ENCODE peak calls at places on chromosomes 7 and 10, in five cellular contexts. One of them, this sample, is unnamed.

GRCh38 chr7:127983804-127984332 is 47.4 kb downstream of the LRRC4 start:
- DNase-seq in amniotic epithelial cell: peak; percentile 15
- DNase-seq in mesothelial cell of epicardium: no peak
- DNase-seq in AG08395: no peak
- DNase-seq in myocyte: peak; percentile 52
- DNase-seq in this sample: no peak

GRCh38 chr7:13908667-13909382 is 80.6 kb downstream of the ETV1 start:
- DNase-seq in mesothelial cell of epicardium: no peak
- DNase-seq in AG08395: no peak
- DNase-seq in myocyte: no peak
- DNase-seq in amniotic epithelial cell: no peak
- DNase-seq in this sample: no peak

GRCh38 chr7:87448427-87448826 is 27.1 kb downstream of the ABCB4 start:
- DNase-seq in amniotic epithelial cell: no peak
- DNase-seq in myocyte: no peak
- DNase-seq in mesothelial cell of epicardium: no peak
- DNase-seq in AG08395: no peak
- DNase-seq in this sample: no peak

GRCh38 chr10:80204193-80204714 is 1.1 kb downstream of the ANXA11 start:
- DNase-seq in mesothelial cell of epicardium: no peak
- DNase-seq in amniotic epithelial cell: no peak
- DNase-seq in myocyte: peak; percentile 63
- DNase-seq in AG08395: no peak
- DNase-seq in this sample: no peak

GRCh38 chr7:28083159-28083997 is 97.2 kb downstream of the JAZF1 start:
- DNase-seq in AG08395: peak; percentile 58
- DNase-seq in myocyte: no peak
- DNase-seq in amniotic epithelial cell: peak; percentile 95
- DNase-seq in mesothelial cell of epicardium: no peak
- DNase-seq in this sample: peak; percentile 66

GRCh38 chr7:20290505-20291111 is 40.1 kb upstream of the ITGB8 start:
- DNase-seq in AG08395: no peak
- DNase-seq in mesothelial cell of epicardium: no peak
- DNase-seq in amniotic epithelial cell: no peak
- DNase-seq in myocyte: no peak
- DNase-seq in this sample: no peak

GRCh38 chr7:5754981-5755599 is 26.4 kb downstream of the RNF216 start:
- DNase-seq in myocyte: no peak
- DNase-seq in mesothelial cell of epicardium: no peak
- DNase-seq in AG08395: no peak
- DNase-seq in amniotic epithelial cell: no peak
- DNase-seq in this sample: no peak

GRCh38 chr7:100515072-100515532 is 23.9 kb upstream of the AGFG2 start:
- DNase-seq in myocyte: peak; percentile 52
- DNase-seq in amniotic epithelial cell: peak; percentile 63
- DNase-seq in mesothelial cell of epicardium: no peak
- DNase-seq in AG08395: peak; percentile 72
- DNase-seq in this sample: no peak

GRCh38 chr7:77202544-77202976 is 2.9 kb upstream of the FGL2 start:
- DNase-seq in myocyte: peak; percentile 88
- DNase-seq in amniotic epithelial cell: no peak
- DNase-seq in mesothelial cell of epicardium: no peak
- DNase-seq in AG08395: no peak
- DNase-seq in this sample: no peak

GRCh38 chr10:104309980-104310978 is 28.0 kb downstream of the ITPRIP start:
- DNase-seq in mesothelial cell of epicardium: no peak
- DNase-seq in myocyte: peak; percentile 98
- DNase-seq in AG08395: peak; percentile 93
- DNase-seq in amniotic epithelial cell: no peak
- DNase-seq in this sample: no peak

GRCh38 chr7:28358423-28358868 is 53.9 kb upstream of the CREB5 start:
- DNase-seq in amniotic epithelial cell: peak; percentile 88
- DNase-seq in myocyte: peak; percentile 100
- DNase-seq in mesothelial cell of epicardium: no peak
- DNase-seq in AG08395: peak; percentile 92
- DNase-seq in this sample: peak; percentile 89

GRCh38 chr7:155882596-155882995 is 70.3 kb upstream of the SHH start:
- DNase-seq in mesothelial cell of epicardium: no peak
- DNase-seq in amniotic epithelial cell: no peak
- DNase-seq in AG08395: no peak
- DNase-seq in myocyte: no peak
- DNase-seq in this sample: no peak

GRCh38 chr10:123270221-123270620 is 116.0 kb downstream of the BUB3 start:
- DNase-seq in myocyte: peak; percentile 95
- DNase-seq in amniotic epithelial cell: peak; percentile 23
- DNase-seq in AG08395: peak; percentile 76
- DNase-seq in mesothelial cell of epicardium: no peak
- DNase-seq in this sample: peak; percentile 23

GRCh38 chr7:23334482-23335056 is 35.4 kb downstream of the MALSU1 start:
- DNase-seq in mesothelial cell of epicardium: peak; percentile 46
- DNase-seq in amniotic epithelial cell: peak; percentile 95
- DNase-seq in myocyte: peak; percentile 80
- DNase-seq in AG08395: peak; percentile 88
- DNase-seq in this sample: peak; percentile 89

GRCh38 chr7:138248609-138249008 is 172.3 kb downstream of the AKR1D1 start:
- DNase-seq in myocyte: no peak
- DNase-seq in AG08395: no peak
- DNase-seq in amniotic epithelial cell: no peak
- DNase-seq in mesothelial cell of epicardium: no peak
- DNase-seq in this sample: no peak

GRCh38 chr7:139767561-139767982 is 10.2 kb downstream of the HIPK2 start:
- DNase-seq in AG08395: no peak
- DNase-seq in myocyte: peak; percentile 41
- DNase-seq in amniotic epithelial cell: no peak
- DNase-seq in mesothelial cell of epicardium: no peak
- DNase-seq in this sample: no peak

GRCh38 chr10:70773461-70773860 is 11.7 kb downstream of the TBATA start:
- DNase-seq in myocyte: no peak
- DNase-seq in mesothelial cell of epicardium: peak; percentile 29
- DNase-seq in amniotic epithelial cell: no peak
- DNase-seq in AG08395: no peak
- DNase-seq in this sample: no peak

GRCh38 chr10:127492607-127493250 is 56.4 kb upstream of the NPS start:
- DNase-seq in myocyte: no peak
- DNase-seq in amniotic epithelial cell: no peak
- DNase-seq in AG08395: no peak
- DNase-seq in mesothelial cell of epicardium: no peak
- DNase-seq in this sample: no peak

GRCh38 chr10:95395947-95396449 is 105.2 kb upstream of the PDLIM1 start:
- DNase-seq in myocyte: no peak
- DNase-seq in amniotic epithelial cell: no peak
- DNase-seq in AG08395: no peak
- DNase-seq in mesothelial cell of epicardium: no peak
- DNase-seq in this sample: no peak

GRCh38 chr7:116089293-116089692 is 58.7 kb upstream of the TFEC start:
- DNase-seq in myocyte: no peak
- DNase-seq in mesothelial cell of epicardium: no peak
- DNase-seq in amniotic epithelial cell: no peak
- DNase-seq in AG08395: no peak
- DNase-seq in this sample: no peak

GRCh38 chr10:21315321-21316220 is 209.9 kb downstream of the SKIDA1 start:
- DNase-seq in myocyte: peak; percentile 87
- DNase-seq in amniotic epithelial cell: peak; percentile 99
- DNase-seq in mesothelial cell of epicardium: peak; percentile 55
- DNase-seq in AG08395: peak; percentile 95
- DNase-seq in this sample: peak; percentile 61

GRCh38 chr10:8180348-8180747 is 125.9 kb downstream of the GATA3 start:
- DNase-seq in AG08395: no peak
- DNase-seq in myocyte: no peak
- DNase-seq in mesothelial cell of epicardium: no peak
- DNase-seq in amniotic epithelial cell: no peak
- DNase-seq in this sample: no peak

GRCh38 chr10:112146799-112147198 is 36.8 kb downstream of the GPAM start:
- DNase-seq in amniotic epithelial cell: no peak
- DNase-seq in AG08395: no peak
- DNase-seq in mesothelial cell of epicardium: no peak
- DNase-seq in myocyte: no peak
- DNase-seq in this sample: no peak

GRCh38 chr7:82183633-82184032 is 259.9 kb downstream of the CACNA2D1 start:
- DNase-seq in mesothelial cell of epicardium: no peak
- DNase-seq in AG08395: peak; percentile 25
- DNase-seq in amniotic epithelial cell: peak; percentile 96
- DNase-seq in myocyte: no peak
- DNase-seq in this sample: no peak

GRCh38 chr10:48511066-48511854 is 93.6 kb downstream of the ARHGAP22 start:
- DNase-seq in myocyte: no peak
- DNase-seq in AG08395: no peak
- DNase-seq in amniotic epithelial cell: no peak
- DNase-seq in mesothelial cell of epicardium: peak; percentile 13
- DNase-seq in this sample: no peak

GRCh38 chr10:7948601-7949000 is 105.9 kb upstream of the GATA3 start:
- DNase-seq in AG08395: no peak
- DNase-seq in myocyte: no peak
- DNase-seq in mesothelial cell of epicardium: no peak
- DNase-seq in amniotic epithelial cell: no peak
- DNase-seq in this sample: no peak

GRCh38 chr10:34351161-34351560 is 463.9 kb downstream of the PARD3 start:
- DNase-seq in mesothelial cell of epicardium: no peak
- DNase-seq in AG08395: no peak
- DNase-seq in amniotic epithelial cell: peak; percentile 24
- DNase-seq in myocyte: no peak
- DNase-seq in this sample: no peak

GRCh38 chr7:64630496-64630895 is 35.4 kb upstream of the ZNF107 start:
- DNase-seq in amniotic epithelial cell: peak; percentile 22
- DNase-seq in mesothelial cell of epicardium: no peak
- DNase-seq in AG08395: peak; percentile 26
- DNase-seq in myocyte: peak; percentile 26
- DNase-seq in this sample: no peak

GRCh38 chr7:112596260-112596659 is 115.5 kb downstream of the LSMEM1 start:
- DNase-seq in myocyte: peak; percentile 50
- DNase-seq in amniotic epithelial cell: peak; percentile 67
- DNase-seq in AG08395: no peak
- DNase-seq in mesothelial cell of epicardium: no peak
- DNase-seq in this sample: no peak

GRCh38 chr10:21048086-21048485 is 151.0 kb upstream of the NEBL start:
- DNase-seq in mesothelial cell of epicardium: no peak
- DNase-seq in myocyte: no peak
- DNase-seq in AG08395: no peak
- DNase-seq in amniotic epithelial cell: peak; percentile 58
- DNase-seq in this sample: no peak

GRCh38 chr10:14153570-14154055 is 177.1 kb downstream of the FRMD4A start:
- DNase-seq in amniotic epithelial cell: no peak
- DNase-seq in AG08395: no peak
- DNase-seq in myocyte: peak; percentile 21
- DNase-seq in mesothelial cell of epicardium: no peak
- DNase-seq in this sample: no peak

GRCh38 chr10:48455055-48455391 is 148.5 kb downstream of the MAPK8 start:
- DNase-seq in mesothelial cell of epicardium: no peak
- DNase-seq in myocyte: no peak
- DNase-seq in AG08395: no peak
- DNase-seq in amniotic epithelial cell: no peak
- DNase-seq in this sample: no peak

GRCh38 chr7:43618073-43618472 is 35.2 kb downstream of the STK17A start:
- DNase-seq in AG08395: no peak
- DNase-seq in myocyte: no peak
- DNase-seq in mesothelial cell of epicardium: no peak
- DNase-seq in amniotic epithelial cell: no peak
- DNase-seq in this sample: no peak

GRCh38 chr7:157637216-157637954 is 300.6 kb downstream of the DNAJB6 start:
- DNase-seq in myocyte: no peak
- DNase-seq in mesothelial cell of epicardium: no peak
- DNase-seq in amniotic epithelial cell: no peak
- DNase-seq in AG08395: no peak
- DNase-seq in this sample: no peak

GRCh38 chr7:149821191-149822148 is 16.7 kb upstream of the ZNF862 start:
- DNase-seq in myocyte: peak; percentile 73
- DNase-seq in amniotic epithelial cell: no peak
- DNase-seq in AG08395: no peak
- DNase-seq in mesothelial cell of epicardium: no peak
- DNase-seq in this sample: no peak